ENCODE peak calls at places on chromosome 22, in four cellular contexts. T is fibroblast of lung, S is NCI-H446 treated with DMSO at 0.1 percent for 48 hours, H is globus pallidus. Z is an unnamed sample.

GRCh38 chr22:22698263-22698750 is 53.9 kb downstream of the GGTLC2 start:
- DNase-seq in T (no peak), S (no peak), H (no peak), Z (no peak)

GRCh38 chr22:43956805-43957463 is 1.7 kb downstream of the SAMM50 start:
- DNase-seq in T (no peak), S (no peak), H (no peak), Z (no peak)

GRCh38 chr22:44545773-44546172 is 47.7 kb upstream of the RTL6 start:
- DNase-seq in T (no peak), S (no peak), H (no peak), Z (no peak)

GRCh38 chr22:39236321-39237275 is 8.2 kb downstream of the PDGFB start:
- DNase-seq in T (no peak), S (no peak), H (no peak), Z (no peak)

GRCh38 chr22:42949159-42949558 is 65.8 kb downstream of the PACSIN2 start:
- DNase-seq in T (peak; percentile 74), S (no peak), H (no peak), Z (no peak)

GRCh38 chr22:40009953-40010751 is 15.4 kb downstream of the FAM83F start:
- DNase-seq in T (no peak), S (no peak), H (no peak), Z (no peak)

GRCh38 chr22:37258810-37259472 is 14.9 kb upstream of the RAC2 start:
- DNase-seq in T (no peak), S (no peak), H (no peak), Z (no peak)

GRCh38 chr22:28711820-28712777 is 29.5 kb downstream of the CHEK2 start:
- DNase-seq in T (peak; percentile 98), S (no peak), H (no peak), Z (no peak)

GRCh38 chr22:45235101-45235777 is 5.5 kb downstream of the KIAA0930 start:
- DNase-seq in T (no peak), S (no peak), H (peak; percentile 57), Z (peak; percentile 70)

GRCh38 chr22:21754523-21755128 is 19.0 kb upstream of the YPEL1 start:
- DNase-seq in T (peak; percentile 44), S (no peak), H (no peak), Z (no peak)

GRCh38 chr22:42885446-42885845 is 28.4 kb upstream of the ARFGAP3 start:
- DNase-seq in T (no peak), S (no peak), H (no peak), Z (no peak)

GRCh38 chr22:37282385-37282677 is at the start of gene CYTH4:
- DNase-seq in T (no peak), S (no peak), H (no peak), Z (peak; percentile 43)

GRCh38 chr22:22753526-22754267 is 109.3 kb downstream of the GGTLC2 start:
- DNase-seq in T (peak; percentile 37), S (no peak), H (peak; percentile 22), Z (peak; percentile 27)

GRCh38 chr22:17158176-17158567 is 905 bp downstream of the HDHD5 start:
- DNase-seq in T (no peak), S (no peak), H (no peak), Z (no peak)

GRCh38 chr22:40620464-40621046 is 16.0 kb downstream of the MRTFA start:
- DNase-seq in T (peak; percentile 21), S (no peak), H (no peak), Z (no peak)

GRCh38 chr22:35733742-35734516 is 16.3 kb downstream of the APOL5 start:
- DNase-seq in T (peak; percentile 52), S (no peak), H (no peak), Z (no peak)

GRCh38 chr22:40418366-40419201 is 48.2 kb downstream of the SGSM3 start:
- DNase-seq in T (peak; percentile 56), S (no peak), H (peak; percentile 18), Z (no peak)

GRCh38 chr22:44738347-44738715 is 14.0 kb upstream of the ARHGAP8 start:
- DNase-seq in T (no peak), S (no peak), H (no peak), Z (no peak)

GRCh38 chr22:20115691-20116375 is at the start of gene RANBP1:
- DNase-seq in T (no peak), S (no peak), H (no peak), Z (no peak)

GRCh38 chr22:42646569-42647525 is 2.3 kb downstream of the CYB5R3 start:
- DNase-seq in T (no peak), S (no peak), H (no peak), Z (no peak)

GRCh38 chr22:19430890-19431541 is 517 bp downstream of the HIRA start:
- DNase-seq in T (peak; percentile 36), S (no peak), H (no peak), Z (no peak)

GRCh38 chr22:30829901-30830550 is 135.4 kb downstream of the OSBP2 start:
- DNase-seq in T (peak; percentile 92), S (no peak), H (no peak), Z (no peak)

GRCh38 chr22:23675502-23676415 is 15.1 kb upstream of the RGL4 start:
- DNase-seq in T (no peak), S (no peak), H (no peak), Z (no peak)

Z was measured in pons.